ENCODE peak calls at places on chromosomes 12 and 14, in nine cellular contexts. One of them, this sample, is unnamed. For H3K4me1, the result is how much of the 10 kb centered on the place peaks cover.

GRCh38 chr14:81452766-81453165 is 52.6 kb upstream of the STON2 start:
- DNase-seq in testis: no peak
- DNase-seq in tibial nerve: no peak
- DNase-seq in thyroid gland: no peak
- DNase-seq in lower lobe of right lung: no peak
- DNase-seq in ovary: no peak
- DNase-seq in upper lobe of right lung: no peak
- DNase-seq in tibial artery: no peak
- DNase-seq in GM23248: peak
- DNase-seq in this sample: no peak

GRCh38 chr14:92039073-92039719 is 663 bp downstream of the TRIP11 start:
- DNase-seq in testis: peak
- DNase-seq in lower lobe of right lung: no peak
- DNase-seq in GM23248: peak
- DNase-seq in upper lobe of right lung: no peak
- DNase-seq in thyroid gland: peak
- DNase-seq in ovary: peak
- DNase-seq in tibial nerve: no peak
- DNase-seq in tibial artery: no peak
- DNase-seq in this sample: no peak

GRCh38 chr12:117318591-117318990 is 42.8 kb downstream of the NOS1 start:
- DNase-seq in upper lobe of right lung: peak
- DNase-seq in tibial nerve: no peak
- DNase-seq in testis: no peak
- DNase-seq in thyroid gland: peak
- DNase-seq in tibial artery: no peak
- DNase-seq in lower lobe of right lung: no peak
- DNase-seq in GM23248: no peak
- DNase-seq in ovary: no peak
- DNase-seq in this sample: no peak

GRCh38 chr14:28609228-28609828 is 157.3 kb upstream of the FOXG1 start:
- DNase-seq in ovary: no peak
- DNase-seq in testis: peak
- DNase-seq in thyroid gland: peak
- DNase-seq in lower lobe of right lung: peak
- DNase-seq in GM23248: peak
- DNase-seq in tibial nerve: peak
- DNase-seq in upper lobe of right lung: no peak
- DNase-seq in tibial artery: no peak
- DNase-seq in this sample: no peak

GRCh38 chr14:104514156-104514848 is 65.3 kb upstream of the C14orf180 start:
- DNase-seq in testis: peak
- DNase-seq in tibial nerve: no peak
- DNase-seq in lower lobe of right lung: no peak
- DNase-seq in thyroid gland: no peak
- DNase-seq in ovary: no peak
- DNase-seq in GM23248: no peak
- DNase-seq in upper lobe of right lung: no peak
- DNase-seq in tibial artery: no peak
- DNase-seq in this sample: no peak

GRCh38 chr12:14959126-14959440 is 2.3 kb downstream of the ARHGDIB start:
- DNase-seq in GM23248: no peak
- DNase-seq in tibial artery: no peak
- DNase-seq in thyroid gland: no peak
- DNase-seq in ovary: no peak
- DNase-seq in testis: no peak
- DNase-seq in lower lobe of right lung: no peak
- DNase-seq in upper lobe of right lung: no peak
- DNase-seq in tibial nerve: no peak
- DNase-seq in this sample: no peak

GRCh38 chr12:49873361-49873934 is 30.3 kb downstream of the FAIM2 start:
- DNase-seq in ovary: peak
- DNase-seq in testis: no peak
- DNase-seq in tibial nerve: no peak
- DNase-seq in lower lobe of right lung: no peak
- DNase-seq in GM23248: peak
- DNase-seq in thyroid gland: peak
- DNase-seq in upper lobe of right lung: peak
- DNase-seq in tibial artery: no peak
- DNase-seq in this sample: no peak

GRCh38 chr12:116975779-116976393 is 65.1 kb downstream of the FBXW8 start:
- DNase-seq in thyroid gland: no peak
- DNase-seq in tibial artery: no peak
- DNase-seq in testis: no peak
- DNase-seq in GM23248: peak
- DNase-seq in tibial nerve: no peak
- DNase-seq in ovary: no peak
- DNase-seq in lower lobe of right lung: no peak
- DNase-seq in upper lobe of right lung: no peak
- DNase-seq in this sample: no peak

GRCh38 chr12:113292091-113292490 is 42.8 kb downstream of the SLC8B1 start:
- DNase-seq in tibial artery: no peak
- DNase-seq in tibial nerve: no peak
- DNase-seq in thyroid gland: no peak
- DNase-seq in upper lobe of right lung: no peak
- DNase-seq in testis: no peak
- DNase-seq in lower lobe of right lung: no peak
- DNase-seq in GM23248: peak
- DNase-seq in ovary: no peak
- DNase-seq in this sample: no peak

GRCh38 chr14:105141486-105142281 is 26.9 kb downstream of the JAG2 start:
- DNase-seq in ovary: no peak
- DNase-seq in thyroid gland: no peak
- DNase-seq in GM23248: no peak
- DNase-seq in tibial artery: peak
- DNase-seq in tibial nerve: no peak
- DNase-seq in upper lobe of right lung: peak
- DNase-seq in testis: no peak
- DNase-seq in lower lobe of right lung: no peak
- DNase-seq in this sample: no peak

GRCh38 chr12:71865757-71866536 is 26.4 kb downstream of the TBC1D15 start:
- DNase-seq in upper lobe of right lung: no peak
- DNase-seq in tibial nerve: no peak
- DNase-seq in lower lobe of right lung: no peak
- DNase-seq in thyroid gland: no peak
- DNase-seq in GM23248: peak
- DNase-seq in testis: no peak
- DNase-seq in tibial artery: no peak
- DNase-seq in ovary: no peak
- DNase-seq in this sample: no peak

GRCh38 chr14:29536886-29537511 is 390.6 kb downstream of the PRKD1 start:
- DNase-seq in upper lobe of right lung: no peak
- DNase-seq in testis: no peak
- DNase-seq in thyroid gland: no peak
- DNase-seq in lower lobe of right lung: no peak
- DNase-seq in ovary: no peak
- DNase-seq in GM23248: peak
- DNase-seq in tibial nerve: no peak
- DNase-seq in tibial artery: no peak
- DNase-seq in this sample: no peak

GRCh38 chr12:26058818-26059217 is 66.0 kb downstream of the BHLHE41 start:
- DNase-seq in tibial nerve: no peak
- DNase-seq in ovary: no peak
- DNase-seq in tibial artery: no peak
- DNase-seq in upper lobe of right lung: no peak
- DNase-seq in lower lobe of right lung: no peak
- DNase-seq in testis: no peak
- DNase-seq in GM23248: no peak
- DNase-seq in thyroid gland: no peak
- DNase-seq in this sample: no peak

DNA sequence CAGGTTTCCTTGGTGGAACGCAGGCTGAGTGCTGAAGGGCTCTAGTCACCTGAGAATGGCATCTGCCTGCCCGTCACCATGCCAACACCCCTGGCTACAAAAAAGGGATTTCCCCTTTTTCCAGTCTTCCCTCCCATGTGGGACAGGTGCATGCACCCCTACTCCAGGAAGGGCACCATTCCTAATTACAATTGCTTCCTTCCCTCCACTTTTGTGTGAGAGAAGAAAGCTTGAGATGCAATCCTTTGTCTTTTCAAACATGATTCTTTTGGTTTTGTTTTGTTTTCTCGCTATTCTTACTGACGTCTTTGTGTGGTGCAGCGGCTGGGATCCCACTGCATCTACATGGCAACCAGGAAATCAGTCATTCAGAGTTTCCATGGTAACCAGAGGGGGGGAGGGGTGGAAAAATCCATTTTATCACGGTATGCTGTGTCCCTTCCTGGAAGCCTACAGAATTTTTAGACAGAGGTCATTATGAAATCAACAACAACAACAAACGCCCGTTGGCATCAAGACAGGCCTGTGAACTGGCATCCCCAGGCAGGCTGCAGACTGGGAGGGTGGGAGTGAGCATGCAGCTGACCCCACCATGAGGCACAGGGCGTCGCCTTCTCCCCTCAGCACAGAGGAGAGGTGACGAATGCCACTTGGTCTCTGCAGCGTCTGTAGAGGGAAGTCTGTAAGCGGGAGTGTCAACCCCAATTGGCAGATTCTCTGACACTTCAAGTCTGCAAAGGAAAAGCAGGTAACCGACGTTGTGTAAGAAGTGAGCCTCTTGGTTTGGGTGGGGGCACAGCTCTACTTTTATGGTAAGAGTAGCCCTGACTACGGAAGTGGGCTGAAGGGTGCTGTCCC is 13.6 kb upstream of the GNG2 start:
- DNase-seq in thyroid gland: peak
- DNase-seq in tibial nerve: peak
- DNase-seq in ovary: no peak
- DNase-seq in tibial artery: no peak
- DNase-seq in upper lobe of right lung: peak
- DNase-seq in GM23248: no peak
- DNase-seq in lower lobe of right lung: peak
- DNase-seq in testis: peak
- DNase-seq in this sample: peak
- H3K4me3 ChIP-seq in thyroid gland: no peak
- H3K4me3 ChIP-seq in tibial nerve: peak
- H3K4me3 ChIP-seq in ovary: no peak
- H3K4me3 ChIP-seq in tibial artery: no peak
- H3K4me3 ChIP-seq in upper lobe of right lung: peak
- H3K4me3 ChIP-seq in GM23248: no peak
- H3K4me3 ChIP-seq in lower lobe of right lung: peak
- H3K4me3 ChIP-seq in testis: peak
- H3K4me3 ChIP-seq in this sample: peak

GRCh38 chr12:57233357-57234232 is 4.1 kb downstream of the SHMT2 start:
- DNase-seq in upper lobe of right lung: no peak
- DNase-seq in GM23248: peak
- DNase-seq in tibial artery: no peak
- DNase-seq in ovary: peak
- DNase-seq in testis: no peak
- DNase-seq in tibial nerve: no peak
- DNase-seq in lower lobe of right lung: peak
- DNase-seq in thyroid gland: no peak
- DNase-seq in this sample: no peak
- H3K27ac ChIP-seq in upper lobe of right lung: no peak
- H3K27ac ChIP-seq in GM23248: no peak
- H3K27ac ChIP-seq in tibial artery: peak
- H3K27ac ChIP-seq in ovary: no peak
- H3K27ac ChIP-seq in testis: no peak
- H3K27ac ChIP-seq in tibial nerve: peak
- H3K27ac ChIP-seq in lower lobe of right lung: no peak
- H3K27ac ChIP-seq in thyroid gland: no peak
- H3K27ac ChIP-seq in this sample: no peak

GRCh38 chr12:124390442-124391116 is 95.7 kb downstream of the RFLNA start:
- DNase-seq in tibial nerve: no peak
- DNase-seq in thyroid gland: no peak
- DNase-seq in testis: no peak
- DNase-seq in upper lobe of right lung: peak
- DNase-seq in GM23248: peak
- DNase-seq in ovary: peak
- DNase-seq in tibial artery: peak
- DNase-seq in lower lobe of right lung: peak
- DNase-seq in this sample: no peak

GRCh38 chr12:124392991-124393790 is 98.3 kb downstream of the RFLNA start:
- DNase-seq in lower lobe of right lung: peak
- DNase-seq in tibial artery: peak
- DNase-seq in GM23248: peak
- DNase-seq in ovary: peak
- DNase-seq in upper lobe of right lung: peak
- DNase-seq in thyroid gland: peak
- DNase-seq in testis: peak
- DNase-seq in tibial nerve: peak
- DNase-seq in this sample: no peak

GRCh38 chr12:124393831-124394230 is 98.9 kb downstream of the RFLNA start:
- DNase-seq in GM23248: no peak
- DNase-seq in tibial artery: no peak
- DNase-seq in lower lobe of right lung: no peak
- DNase-seq in ovary: no peak
- DNase-seq in tibial nerve: no peak
- DNase-seq in upper lobe of right lung: no peak
- DNase-seq in thyroid gland: no peak
- DNase-seq in testis: no peak
- DNase-seq in this sample: no peak

GRCh38 chr12:124391340-124392261 is 96.7 kb downstream of the RFLNA start:
- DNase-seq in upper lobe of right lung: peak
- DNase-seq in GM23248: peak
- DNase-seq in tibial nerve: peak
- DNase-seq in ovary: peak
- DNase-seq in thyroid gland: no peak
- DNase-seq in tibial artery: peak
- DNase-seq in testis: no peak
- DNase-seq in lower lobe of right lung: peak
- DNase-seq in this sample: peak

DNA sequence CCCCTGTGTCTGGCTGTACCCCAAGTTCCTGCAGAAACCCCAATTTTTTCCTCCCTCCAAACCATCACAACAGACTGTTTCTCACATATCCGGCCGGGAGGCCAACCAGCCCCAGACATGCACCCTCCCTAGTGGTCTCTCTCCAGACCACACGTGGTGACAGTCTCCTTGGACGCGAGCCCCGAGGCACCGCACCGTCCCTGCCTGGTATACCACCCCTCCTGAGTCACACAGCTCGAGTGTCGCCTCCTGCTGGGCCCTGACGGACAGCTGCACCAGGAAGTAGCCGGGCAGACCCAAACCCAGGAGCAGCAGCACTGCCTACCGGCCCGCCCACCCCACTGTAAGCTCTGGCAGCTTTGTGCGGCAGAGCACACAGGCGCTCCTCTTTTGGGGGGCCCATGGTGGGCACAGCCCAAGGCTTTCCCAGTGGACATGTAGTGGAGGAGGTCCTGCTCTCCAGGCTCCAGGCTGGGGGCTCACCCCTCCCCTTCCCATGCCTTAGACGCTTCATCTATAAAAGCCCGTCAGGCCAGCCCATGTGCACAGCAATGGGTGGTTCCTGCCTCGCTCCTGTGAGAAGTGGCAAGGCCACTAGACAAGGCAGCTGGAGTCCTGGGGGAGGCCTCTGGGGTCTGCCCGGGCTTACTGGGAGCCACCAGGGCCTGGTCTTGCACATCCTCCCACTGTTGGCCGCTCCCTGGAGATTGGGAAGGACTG is 97.5 kb downstream of the RFLNA start:
- DNase-seq in lower lobe of right lung: peak
- DNase-seq in testis: no peak
- DNase-seq in upper lobe of right lung: no peak
- DNase-seq in tibial nerve: no peak
- DNase-seq in GM23248: peak
- DNase-seq in ovary: peak
- DNase-seq in thyroid gland: no peak
- DNase-seq in tibial artery: peak
- DNase-seq in this sample: no peak
- H3K4me1 ChIP-seq in lower lobe of right lung: half or more
- H3K4me1 ChIP-seq in testis: half or more
- H3K4me1 ChIP-seq in upper lobe of right lung: half or more
- H3K4me1 ChIP-seq in tibial nerve: half or more
- H3K4me1 ChIP-seq in GM23248: under half
- H3K4me1 ChIP-seq in ovary: under half
- H3K4me1 ChIP-seq in thyroid gland: half or more
- H3K4me1 ChIP-seq in tibial artery: half or more
- H3K4me1 ChIP-seq in this sample: half or more

GRCh38 chr14:35285991-35286564 is 6.1 kb upstream of the PSMA6 start:
- DNase-seq in testis: no peak
- DNase-seq in lower lobe of right lung: no peak
- DNase-seq in thyroid gland: no peak
- DNase-seq in tibial artery: no peak
- DNase-seq in GM23248: no peak
- DNase-seq in upper lobe of right lung: no peak
- DNase-seq in tibial nerve: no peak
- DNase-seq in ovary: no peak
- DNase-seq in this sample: no peak
- H3K4me3 ChIP-seq in testis: no peak
- H3K4me3 ChIP-seq in lower lobe of right lung: no peak
- H3K4me3 ChIP-seq in thyroid gland: no peak
- H3K4me3 ChIP-seq in tibial artery: no peak
- H3K4me3 ChIP-seq in GM23248: no peak
- H3K4me3 ChIP-seq in upper lobe of right lung: no peak
- H3K4me3 ChIP-seq in tibial nerve: no peak
- H3K4me3 ChIP-seq in ovary: no peak
- H3K4me3 ChIP-seq in this sample: no peak